ENCODE peak calls at places on chromosomes 7 and 10, in ten cellular contexts. X is GM23338; Q is keratinocyte; K is endothelial cell of umbilical vein; O is naive thymus-derived CD4-positive, alpha-beta T cell; S is GM12878; D is fibroblast of lung; Z is prostate gland; N is psoas muscle; G is left lung. B is an unnamed sample.

GRCh38 chr7:121624922-121625321 is 228.8 kb upstream of the FAM3C start:
- DNase-seq in G (no peak), Q (no peak), D (peak; percentile 15), S (no peak), O (no peak), N (no peak), X (no peak), Z (no peak), K (no peak), B (no peak)

GRCh38 chr7:92875719-92876118 is 39.3 kb upstream of the CDK6 start:
- DNase-seq in S (no peak), Q (peak; percentile 68), G (no peak), N (no peak), K (no peak), D (no peak), O (no peak), Z (no peak), X (no peak), B (no peak)

GRCh38 chr10:48944171-48944570 is 4.5 kb upstream of the LRRC18 start:
- DNase-seq in K (no peak), Q (no peak), S (no peak), O (no peak), G (no peak), Z (no peak), N (no peak), X (no peak), D (no peak), B (no peak)

GRCh38 chr7:33807779-33808482 is 97.4 kb upstream of the BMPER start:
- DNase-seq in G (no peak), S (no peak), X (peak; percentile 81), Q (peak; percentile 99), O (no peak), Z (no peak), D (peak; percentile 66), N (no peak), K (peak; percentile 91), B (no peak)

GRCh38 chr7:2886900-2887299 is 42.8 kb upstream of the GNA12 start:
- DNase-seq in D (peak; percentile 90), K (peak; percentile 62), G (no peak), S (no peak), Z (peak; percentile 52), Q (no peak), O (peak; percentile 40), N (no peak), X (peak; percentile 91), B (peak; percentile 26)

GRCh38 chr7:80082214-80082613 is 52.4 kb upstream of the GNAI1 start:
- DNase-seq in K (peak; percentile 73), Z (no peak), X (no peak), G (no peak), N (no peak), S (no peak), O (no peak), Q (no peak), D (no peak), B (no peak)

GRCh38 chr10:49750546-49750945 is 11.6 kb downstream of the OGDHL start:
- DNase-seq in S (no peak), Z (peak; percentile 0), D (no peak), G (no peak), O (no peak), X (no peak), K (no peak), Q (no peak), N (no peak), B (no peak)

GRCh38 chr10:60521974-60522405 is 132.3 kb upstream of the ANK3 start:
- DNase-seq in O (no peak), Z (no peak), X (peak; percentile 50), K (peak; percentile 11), Q (peak; percentile 21), N (no peak), D (no peak), S (no peak), G (no peak), B (no peak)

GRCh38 chr7:16804674-16805439 is at the start of gene AGR2:
- DNase-seq in Z (peak; percentile 73), S (no peak), Q (peak; percentile 56), X (peak; percentile 14), O (no peak), G (peak; percentile 70), K (no peak), D (no peak), N (no peak), B (no peak)
- H3K4me3 ChIP-seq in Z (no peak within 1 kb of the TSS), S (no peak within 1 kb of the TSS), Q (no peak within 1 kb of the TSS), X (no peak within 1 kb of the TSS), O (no peak within 1 kb of the TSS), G (peak within 1 kb of the TSS; percentile 31), K (no peak within 1 kb of the TSS), D (no peak within 1 kb of the TSS), N (no peak within 1 kb of the TSS), B (no peak within 1 kb of the TSS)

DNA sequence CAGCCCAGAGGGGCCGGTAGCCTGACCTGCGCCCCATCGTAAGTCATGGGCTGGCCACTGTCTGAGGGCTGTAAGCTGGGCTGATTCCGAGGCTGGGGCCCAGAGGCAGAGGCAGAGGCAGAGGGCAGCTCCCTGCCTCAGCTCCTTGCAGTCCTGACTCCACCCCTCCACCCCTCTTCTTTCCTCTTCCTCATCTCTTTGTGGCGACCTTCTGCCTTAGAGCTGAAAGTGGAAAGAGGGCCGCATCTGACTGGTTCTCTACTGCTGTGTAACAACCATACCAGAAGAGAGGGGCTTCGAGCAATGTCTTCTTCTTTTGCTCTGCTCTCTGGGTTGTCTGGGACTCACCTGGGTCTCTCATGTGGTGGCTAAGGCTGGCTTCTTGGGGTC is 179.1 kb downstream of the RPS24 start:
- DNase-seq in X (no peak), S (no peak), K (no peak), G (no peak), O (no peak), N (no peak), Q (no peak), Z (no peak), D (no peak), B (no peak)
- H3K27ac ChIP-seq in X (no peak overlapping the region), S (no peak overlapping the region), K (no peak overlapping the region), G (no peak overlapping the region), O (no peak overlapping the region), N (no peak overlapping the region), Q (no peak overlapping the region), Z (no peak overlapping the region), D (no peak overlapping the region), B (no peak overlapping the region)

GRCh38 chr10:113041841-113042745 is 92.0 kb downstream of the TCF7L2 start:
- DNase-seq in X (no peak), D (no peak), S (no peak), K (no peak), Z (no peak), N (no peak), Q (no peak), O (no peak), G (no peak), B (no peak)
- H3K36me3 ChIP-seq in X (peaks cover 15% of the 10 kb centered on the region), D (no peaks in the 10 kb centered on the region), S (no peaks in the 10 kb centered on the region), K (no peaks in the 10 kb centered on the region), Z (no peaks in the 10 kb centered on the region), N (no peaks in the 10 kb centered on the region), Q (no peaks in the 10 kb centered on the region), O (no peaks in the 10 kb centered on the region), G (no peaks in the 10 kb centered on the region), B (no peaks in the 10 kb centered on the region)

GRCh38 chr10:99912057-99912456 is 97.7 kb downstream of the DNMBP start:
- DNase-seq in Z (no peak), N (no peak), D (no peak), G (no peak), Q (no peak), S (no peak), O (no peak), K (no peak), X (no peak), B (no peak)

GRCh38 chr10:99913831-99914235 is 95.9 kb downstream of the DNMBP start:
- DNase-seq in Q (no peak), G (no peak), Z (peak; percentile 46), D (no peak), K (peak; percentile 44), N (no peak), O (no peak), X (peak; percentile 99), S (no peak), B (no peak)

GRCh38 chr10:99916776-99917175 is 93.0 kb downstream of the DNMBP start:
- DNase-seq in X (no peak), Q (no peak), Z (no peak), O (no peak), D (no peak), S (no peak), G (no peak), K (no peak), N (no peak), B (no peak)

GRCh38 chr10:99915414-99915813 is 94.3 kb downstream of the DNMBP start:
- DNase-seq in G (no peak), Q (no peak), N (no peak), D (no peak), K (no peak), O (no peak), Z (no peak), S (no peak), X (no peak), B (no peak)

DNA sequence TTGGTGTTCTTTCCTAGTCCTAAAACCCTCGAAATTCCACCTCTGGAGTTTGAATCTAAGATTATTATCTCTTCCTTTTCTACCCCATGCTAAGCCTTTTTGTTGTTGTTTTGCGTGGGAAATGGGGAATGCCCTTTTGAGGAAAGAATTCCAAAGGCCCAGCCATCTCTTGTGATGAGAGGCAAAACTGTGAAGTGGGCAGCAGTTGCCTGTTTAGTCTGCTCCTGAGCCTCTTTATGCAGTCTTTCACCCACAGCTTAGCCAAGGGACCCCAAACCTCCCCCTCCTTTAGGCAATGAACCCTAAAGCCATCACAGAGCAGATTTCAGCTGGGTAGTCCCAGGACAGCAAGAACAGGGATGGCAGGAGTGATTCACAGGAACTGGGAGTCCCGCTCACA is 95.5 kb downstream of the DNMBP start:
- DNase-seq in K (peak; percentile 25), D (no peak), Q (no peak), G (no peak), S (no peak), Z (no peak), O (no peak), X (no peak), N (no peak), B (no peak)
- H3K4me3 ChIP-seq in K (no peak overlapping the region), D (no peak overlapping the region), Q (no peak overlapping the region), G (no peak overlapping the region), S (no peak overlapping the region), Z (no peak overlapping the region), O (no peak overlapping the region), X (no peak overlapping the region), N (no peak overlapping the region), B (no peak overlapping the region)

DNA sequence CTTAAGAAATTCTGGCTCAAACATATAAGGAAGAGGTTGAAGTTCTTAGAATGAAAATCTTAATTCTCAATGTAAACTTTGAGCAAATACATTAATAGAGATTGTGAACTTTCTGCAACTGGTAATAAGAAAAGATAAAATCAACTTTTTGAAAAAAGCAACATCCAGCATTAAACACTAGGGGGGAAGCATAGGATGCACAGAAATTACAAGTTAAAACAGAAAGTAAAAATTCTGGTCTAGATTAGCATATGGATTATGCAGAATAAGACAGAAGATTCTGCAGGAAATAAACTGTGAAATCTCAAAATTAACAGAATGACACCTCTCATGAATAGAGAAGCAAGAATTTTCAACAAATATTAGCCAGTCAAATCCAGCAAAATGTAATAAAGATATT is 38.0 kb upstream of the CAV2 start:
- DNase-seq in D (no peak), Z (no peak), G (no peak), N (no peak), O (no peak), Q (no peak), K (no peak), S (no peak), X (no peak), B (no peak)
- H3K27ac ChIP-seq in D (no peak overlapping the region), Z (no peak overlapping the region), G (no peak overlapping the region), N (no peak overlapping the region), O (no peak overlapping the region), Q (peak overlapping the region; percentile 61), K (no peak overlapping the region), S (no peak overlapping the region), X (no peak overlapping the region), B (no peak overlapping the region)